ENCODE peak calls at places on chromosomes 16 and 17, in seven cellular contexts. L is Panc1; K is sigmoid colon; Q is tibial nerve; F is PC-9; J is CD4-positive, alpha-beta T cell; Y is ovary. O is an unnamed sample.

GRCh38 chr16:54178491-54178976 is 108.1 kb downstream of the IRX3 start:
- DNase-seq in F (no peak), Q (no peak), Y (no peak), K (no peak), J (no peak), L (no peak), O (no peak)

GRCh38 chr17:17508641-17509591 is 12.7 kb upstream of the RASD1 start:
- DNase-seq in F (no peak), J (no peak), Y (no peak), Q (no peak), K (no peak), L (no peak), O (no peak)

GRCh38 chr17:46818319-46818928 is at the start of gene WNT3:
- DNase-seq in F (no peak), Y (no peak), Q (no peak), J (peak; percentile 49), K (no peak), L (no peak), O (no peak)

GRCh38 chr16:56344518-56345405 is 80.6 kb downstream of the AMFR start:
- DNase-seq in F (peak; percentile 86), J (no peak), K (no peak), Y (no peak), L (no peak), Q (no peak), O (no peak)

GRCh38 chr17:74780443-74781238 is 4.5 kb upstream of the NAT9 start:
- DNase-seq in Q (no peak), Y (no peak), K (no peak), L (no peak), F (peak; percentile 19), J (no peak), O (peak; percentile 22)

GRCh38 chr17:52790359-52790955 is 631.9 kb upstream of the CA10 start:
- DNase-seq in L (no peak), K (no peak), J (no peak), Y (no peak), Q (no peak), F (no peak), O (no peak)

GRCh38 chr17:59513934-59514841 is 51.2 kb upstream of the DHX40 start:
- DNase-seq in J (no peak), K (peak; percentile 90), Y (peak; percentile 68), L (no peak), F (peak; percentile 65), Q (peak; percentile 85), O (no peak)

GRCh38 chr17:80950466-80951120 is 41.0 kb upstream of the CHMP6 start:
- DNase-seq in F (no peak), J (no peak), Y (no peak), Q (no peak), K (no peak), L (no peak), O (no peak)

GRCh38 chr16:67844441-67844840 is 2.3 kb upstream of the NUTF2 start:
- DNase-seq in Q (no peak), L (no peak), Y (no peak), J (no peak), K (no peak), F (no peak), O (no peak)

GRCh38 chr17:45346255-45347015 is 29.6 kb upstream of the MAP3K14 start:
- DNase-seq in Q (no peak), K (peak; percentile 63), F (no peak), J (no peak), L (no peak), Y (peak; percentile 42), O (no peak)

GRCh38 chr17:81556175-81556691 is 4.1 kb upstream of the FAAP100 start:
- DNase-seq in K (no peak), L (no peak), Q (no peak), F (no peak), Y (no peak), J (no peak), O (no peak)

GRCh38 chr17:77462553-77463497 is 322.1 kb downstream of the SEC14L1 start:
- DNase-seq in K (no peak), J (no peak), Y (no peak), F (no peak), Q (no peak), L (no peak), O (no peak)

GRCh38 chr16:67632415-67633172 is 12.3 kb upstream of the CARMIL2 start:
- DNase-seq in K (peak; percentile 33), F (no peak), Q (no peak), J (no peak), Y (no peak), L (no peak), O (no peak)

GRCh38 chr16:79437764-79438728 is 162.5 kb downstream of the MAF start:
- DNase-seq in Q (no peak), L (no peak), Y (peak; percentile 56), K (no peak), J (no peak), F (no peak), O (no peak)

DNA sequence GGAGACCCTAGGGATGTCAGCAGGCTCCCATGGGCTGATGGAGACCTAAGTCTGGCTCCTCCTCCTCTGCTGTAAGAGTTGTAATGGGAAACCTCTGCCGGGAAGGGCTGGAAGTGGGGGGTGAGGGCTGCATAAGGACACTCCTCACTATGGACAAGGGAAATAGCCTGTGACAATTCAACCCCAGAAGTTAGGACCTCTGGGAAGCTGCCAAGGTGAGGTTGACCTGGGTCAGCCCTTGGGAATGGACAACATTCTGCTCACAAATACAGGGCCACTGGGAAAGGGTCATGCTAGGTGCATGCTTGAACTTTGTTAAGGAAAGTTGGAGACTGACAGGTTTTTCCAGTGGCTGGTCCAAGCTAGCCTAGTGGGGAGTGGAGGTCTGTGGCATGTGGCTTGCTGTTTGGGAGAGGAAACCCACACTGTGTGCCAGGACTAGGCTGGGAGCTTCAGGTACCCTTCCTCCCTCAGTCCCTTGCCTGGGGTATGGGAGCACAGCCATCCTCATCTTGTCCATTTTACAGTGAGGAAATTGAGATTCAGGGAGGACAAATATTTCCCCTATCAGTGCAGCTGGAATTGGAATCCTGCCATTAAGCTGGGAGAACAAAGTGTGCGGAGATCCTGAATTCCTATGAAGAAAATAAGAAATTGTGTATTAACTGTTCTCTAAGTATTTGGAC is 190.4 kb downstream of the SALL1 start:
- DNase-seq in L (no peak), Y (no peak), Q (no peak), F (no peak), J (no peak), K (no peak), O (no peak)
- H3K27ac ChIP-seq in L (no peak overlapping the region), Y (no peak overlapping the region), Q (no peak overlapping the region), F (no peak overlapping the region), J (no peak overlapping the region), K (no peak overlapping the region), O (no peak overlapping the region)

DNA sequence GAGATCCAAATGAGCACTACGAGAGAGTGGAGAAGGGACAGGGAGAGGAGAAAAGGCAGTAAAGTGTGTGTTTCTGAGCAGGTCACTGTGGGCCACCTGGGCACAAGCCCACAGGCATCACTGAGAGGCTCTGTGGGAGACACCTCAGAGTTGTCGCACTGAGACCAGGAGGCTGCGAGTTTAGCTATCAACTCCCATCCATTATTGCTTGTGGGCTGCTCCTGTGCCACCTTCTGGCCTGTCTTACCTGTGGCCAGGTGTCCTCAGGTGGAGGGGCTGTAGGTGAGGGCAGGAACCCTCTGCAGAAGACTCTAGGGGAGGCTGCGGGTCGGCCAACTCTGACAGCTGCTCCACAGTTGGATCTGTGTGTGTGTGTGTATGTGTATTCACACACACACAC is 2.5 kb upstream of the PRR29 start:
- DNase-seq in K (peak; percentile 18), L (no peak), Q (no peak), Y (no peak), F (no peak), J (no peak), O (no peak)
- H3K27ac ChIP-seq in K (no peak overlapping the region), L (no peak overlapping the region), Q (no peak overlapping the region), Y (no peak overlapping the region), F (no peak overlapping the region), J (no peak overlapping the region), O (no peak overlapping the region)

DNA sequence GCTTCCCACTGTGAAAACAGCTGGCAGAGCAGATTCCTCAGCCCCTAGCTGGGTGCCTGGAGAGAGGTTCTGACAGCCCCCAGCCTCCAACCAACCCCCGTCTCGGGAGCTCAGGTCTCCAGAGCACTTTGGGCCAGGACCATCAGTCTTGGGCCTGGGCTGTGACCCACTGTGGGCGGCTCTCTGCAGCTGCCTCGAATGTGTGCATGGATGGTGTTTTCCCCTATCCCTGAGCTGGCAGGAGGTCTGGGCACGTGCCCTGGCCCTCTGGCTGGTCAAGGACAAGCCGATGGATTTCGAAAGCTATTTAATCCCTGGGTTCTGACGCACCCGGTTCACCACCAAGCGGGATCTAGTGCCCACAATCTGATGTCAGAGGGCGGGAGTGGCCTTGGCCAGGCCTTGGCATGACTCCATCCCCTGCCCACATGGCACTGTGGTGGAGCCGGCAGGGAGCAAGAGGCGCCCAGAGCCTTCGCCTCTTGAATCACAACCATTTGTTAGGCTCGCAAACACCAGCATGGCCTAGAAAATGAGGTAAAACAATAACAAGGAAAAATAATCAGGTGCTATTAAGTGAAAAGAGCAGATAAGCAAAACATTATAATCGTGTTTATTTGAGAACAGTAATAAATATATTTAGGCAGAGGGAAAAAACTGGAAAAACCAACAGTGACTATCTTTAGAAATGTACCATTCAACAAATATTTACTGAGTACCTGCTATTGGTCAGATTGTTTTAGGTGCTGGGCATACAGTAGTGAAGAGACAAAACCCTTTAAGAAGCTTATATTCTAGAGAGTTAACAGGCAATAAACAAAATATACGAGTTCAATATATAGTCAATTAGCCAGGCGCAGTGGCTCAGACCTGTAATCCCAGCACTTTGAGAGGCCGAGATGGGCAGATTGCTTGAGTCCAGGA is 69.3 kb upstream of the TOB1 start:
- DNase-seq in F (peak; percentile 82), K (peak; percentile 84), Y (peak; percentile 39), L (no peak), Q (peak; percentile 43), J (no peak), O (no peak)
- H3K27ac ChIP-seq in F (peak overlapping the region; percentile 13), K (peak overlapping the region; percentile 35), Y (no peak overlapping the region), L (no peak overlapping the region), Q (peak overlapping the region; percentile 89), J (no peak overlapping the region), O (no peak overlapping the region)

GRCh38 chr17:9239821-9240658 is 218.7 kb downstream of the NTN1 start:
- DNase-seq in J (peak; percentile 60), Q (peak; percentile 64), L (no peak), Y (peak; percentile 87), K (peak; percentile 93), F (peak; percentile 51), O (no peak)

GRCh38 chr17:9241774-9242496 is 220.6 kb downstream of the NTN1 start:
- DNase-seq in J (no peak), K (no peak), F (no peak), Y (peak; percentile 44), L (no peak), Q (no peak), O (no peak)

GRCh38 chr17:9239260-9239820 is 218.0 kb downstream of the NTN1 start:
- DNase-seq in J (no peak), L (no peak), F (no peak), Q (no peak), Y (peak; percentile 57), K (no peak), O (no peak)

GRCh38 chr17:9241371-9241712 is 220.0 kb downstream of the NTN1 start:
- DNase-seq in J (no peak), F (no peak), L (no peak), Y (peak; percentile 73), Q (no peak), K (peak; percentile 87), O (no peak)

GRCh38 chr17:9240659-9241370 is 219.5 kb downstream of the NTN1 start:
- DNase-seq in Y (peak; percentile 77), Q (peak; percentile 86), L (no peak), K (peak; percentile 93), J (no peak), F (no peak), O (no peak)
- H3K27ac ChIP-seq in Y (peak overlapping the region; percentile 97), Q (peak overlapping the region; percentile 97), L (no peak overlapping the region), K (peak overlapping the region; percentile 94), J (peak overlapping the region; percentile 23), F (no peak overlapping the region), O (no peak overlapping the region)

GRCh38 chr17:61476476-61477203 is 24.4 kb downstream of the TBX4 start:
- DNase-seq in Q (no peak), F (no peak), K (peak; percentile 52), Y (no peak), L (no peak), J (no peak), O (no peak)
- H3K27ac ChIP-seq in Q (no peak overlapping the region), F (no peak overlapping the region), K (no peak overlapping the region), Y (no peak overlapping the region), L (no peak overlapping the region), J (no peak overlapping the region), O (no peak overlapping the region)